ENCODE peak calls at places on chromosomes 13 and 19, in six cellular contexts. One of them, this sample, is unnamed.

GRCh38 chr19:9847087-9847671 is 12.1 kb downstream of the PIN1 start:
- DNase-seq in stimulated activated CD8-positive, alpha-beta memory T cell treated with anti-CD3 and anti-CD28 coated beads, Interleukin-2, amount 100 ng/mL, for 48 hours: peak; percentile 33
- DNase-seq in A549: peak; percentile 70
- DNase-seq in lung: peak; percentile 39
- DNase-seq in aorta: peak; percentile 79
- DNase-seq in dermis blood vessel endothelial cell: peak; percentile 95
- DNase-seq in this sample: no peak

GRCh38 chr19:41398042-41398403 is 405 bp downstream of the BCKDHA start:
- DNase-seq in stimulated activated CD8-positive, alpha-beta memory T cell treated with anti-CD3 and anti-CD28 coated beads, Interleukin-2, amount 100 ng/mL, for 48 hours: no peak
- DNase-seq in dermis blood vessel endothelial cell: no peak
- DNase-seq in aorta: no peak
- DNase-seq in lung: no peak
- DNase-seq in A549: no peak
- DNase-seq in this sample: no peak

GRCh38 chr13:66048888-66049287 is 1181.2 kb downstream of the PCDH9 start:
- DNase-seq in lung: no peak
- DNase-seq in stimulated activated CD8-positive, alpha-beta memory T cell treated with anti-CD3 and anti-CD28 coated beads, Interleukin-2, amount 100 ng/mL, for 48 hours: no peak
- DNase-seq in aorta: no peak
- DNase-seq in A549: no peak
- DNase-seq in dermis blood vessel endothelial cell: no peak
- DNase-seq in this sample: no peak

GRCh38 chr13:107124129-107124718 is 556.3 kb upstream of the ARGLU1 start:
- DNase-seq in lung: no peak
- DNase-seq in stimulated activated CD8-positive, alpha-beta memory T cell treated with anti-CD3 and anti-CD28 coated beads, Interleukin-2, amount 100 ng/mL, for 48 hours: no peak
- DNase-seq in dermis blood vessel endothelial cell: peak; percentile 58
- DNase-seq in aorta: no peak
- DNase-seq in A549: peak; percentile 0
- DNase-seq in this sample: no peak

GRCh38 chr13:49649244-49649962 is 21.1 kb downstream of the ARL11 start:
- DNase-seq in lung: no peak
- DNase-seq in aorta: no peak
- DNase-seq in dermis blood vessel endothelial cell: peak; percentile 69
- DNase-seq in A549: peak; percentile 41
- DNase-seq in stimulated activated CD8-positive, alpha-beta memory T cell treated with anti-CD3 and anti-CD28 coated beads, Interleukin-2, amount 100 ng/mL, for 48 hours: no peak
- DNase-seq in this sample: no peak

GRCh38 chr13:112256716-112257497 is 119.2 kb upstream of the SPACA7 start:
- DNase-seq in aorta: no peak
- DNase-seq in dermis blood vessel endothelial cell: no peak
- DNase-seq in A549: no peak
- DNase-seq in lung: no peak
- DNase-seq in stimulated activated CD8-positive, alpha-beta memory T cell treated with anti-CD3 and anti-CD28 coated beads, Interleukin-2, amount 100 ng/mL, for 48 hours: no peak
- DNase-seq in this sample: no peak

GRCh38 chr13:42652642-42653415 is 78.9 kb downstream of the TNFSF11 start:
- DNase-seq in aorta: no peak
- DNase-seq in dermis blood vessel endothelial cell: no peak
- DNase-seq in lung: no peak
- DNase-seq in stimulated activated CD8-positive, alpha-beta memory T cell treated with anti-CD3 and anti-CD28 coated beads, Interleukin-2, amount 100 ng/mL, for 48 hours: no peak
- DNase-seq in A549: no peak
- DNase-seq in this sample: no peak

GRCh38 chr13:28636677-28637317 is 22.1 kb upstream of the POMP start:
- DNase-seq in A549: peak; percentile 63
- DNase-seq in aorta: no peak
- DNase-seq in stimulated activated CD8-positive, alpha-beta memory T cell treated with anti-CD3 and anti-CD28 coated beads, Interleukin-2, amount 100 ng/mL, for 48 hours: no peak
- DNase-seq in lung: peak; percentile 58
- DNase-seq in dermis blood vessel endothelial cell: peak; percentile 91
- DNase-seq in this sample: peak; percentile 19

GRCh38 chr13:43664700-43665191 is 122.0 kb downstream of the ENOX1 start:
- DNase-seq in lung: no peak
- DNase-seq in A549: peak; percentile 4
- DNase-seq in stimulated activated CD8-positive, alpha-beta memory T cell treated with anti-CD3 and anti-CD28 coated beads, Interleukin-2, amount 100 ng/mL, for 48 hours: no peak
- DNase-seq in aorta: no peak
- DNase-seq in dermis blood vessel endothelial cell: no peak
- DNase-seq in this sample: no peak

GRCh38 chr13:33494596-33495214 is 209.2 kb upstream of the STARD13 start:
- DNase-seq in aorta: peak; percentile 49
- DNase-seq in dermis blood vessel endothelial cell: peak; percentile 99
- DNase-seq in lung: no peak
- DNase-seq in stimulated activated CD8-positive, alpha-beta memory T cell treated with anti-CD3 and anti-CD28 coated beads, Interleukin-2, amount 100 ng/mL, for 48 hours: no peak
- DNase-seq in A549: peak; percentile 53
- DNase-seq in this sample: no peak

GRCh38 chr13:30125422-30126073 is 181.8 kb downstream of the KATNAL1 start:
- DNase-seq in A549: peak; percentile 82
- DNase-seq in aorta: no peak
- DNase-seq in stimulated activated CD8-positive, alpha-beta memory T cell treated with anti-CD3 and anti-CD28 coated beads, Interleukin-2, amount 100 ng/mL, for 48 hours: no peak
- DNase-seq in dermis blood vessel endothelial cell: peak; percentile 29
- DNase-seq in lung: peak; percentile 73
- DNase-seq in this sample: no peak

GRCh38 chr19:18436651-18437478 is 1.1 kb downstream of the ISYNA1 start:
- DNase-seq in aorta: peak; percentile 91
- DNase-seq in stimulated activated CD8-positive, alpha-beta memory T cell treated with anti-CD3 and anti-CD28 coated beads, Interleukin-2, amount 100 ng/mL, for 48 hours: peak; percentile 78
- DNase-seq in lung: no peak
- DNase-seq in A549: peak; percentile 91
- DNase-seq in dermis blood vessel endothelial cell: peak; percentile 87
- DNase-seq in this sample: peak; percentile 65

GRCh38 chr19:35712910-35713845 is 4.6 kb upstream of the KMT2B start:
- DNase-seq in lung: no peak
- DNase-seq in aorta: no peak
- DNase-seq in dermis blood vessel endothelial cell: no peak
- DNase-seq in stimulated activated CD8-positive, alpha-beta memory T cell treated with anti-CD3 and anti-CD28 coated beads, Interleukin-2, amount 100 ng/mL, for 48 hours: peak; percentile 81
- DNase-seq in A549: no peak
- DNase-seq in this sample: no peak

GRCh38 chr13:103100795-103101194 is 34.6 kb upstream of the SLC10A2 start:
- DNase-seq in aorta: no peak
- DNase-seq in lung: no peak
- DNase-seq in dermis blood vessel endothelial cell: no peak
- DNase-seq in stimulated activated CD8-positive, alpha-beta memory T cell treated with anti-CD3 and anti-CD28 coated beads, Interleukin-2, amount 100 ng/mL, for 48 hours: no peak
- DNase-seq in A549: no peak
- DNase-seq in this sample: no peak

GRCh38 chr19:33778089-33778791 is 18.4 kb upstream of the KCTD15 start:
- DNase-seq in lung: peak; percentile 84
- DNase-seq in dermis blood vessel endothelial cell: peak; percentile 85
- DNase-seq in stimulated activated CD8-positive, alpha-beta memory T cell treated with anti-CD3 and anti-CD28 coated beads, Interleukin-2, amount 100 ng/mL, for 48 hours: peak; percentile 78
- DNase-seq in A549: peak; percentile 85
- DNase-seq in aorta: peak; percentile 85
- DNase-seq in this sample: peak; percentile 76

GRCh38 chr19:3518669-3519068 is 12.6 kb downstream of the FZR1 start:
- DNase-seq in dermis blood vessel endothelial cell: no peak
- DNase-seq in A549: no peak
- DNase-seq in lung: no peak
- DNase-seq in stimulated activated CD8-positive, alpha-beta memory T cell treated with anti-CD3 and anti-CD28 coated beads, Interleukin-2, amount 100 ng/mL, for 48 hours: no peak
- DNase-seq in aorta: no peak
- DNase-seq in this sample: no peak